ENCODE peak calls at places on chromosomes 13 and 19, in seven cellular contexts. H is IMR-90, S is H1, C is mesendoderm, Q is neuronal stem cell, X is H9, P is mesenchymal stem cell. T is an unnamed sample.

GRCh38 chr13:50617134-50617721 is 226.3 kb downstream of the DLEU7 start:
- DNase-seq in H (peak; percentile 41), S (no peak), C (no peak), Q (no peak), X (no peak), P (peak; percentile 29), T (no peak)

GRCh38 chr19:42208612-42209011 is 8.9 kb downstream of the DEDD2 start:
- DNase-seq in H (no peak), S (no peak), C (no peak), Q (no peak), X (no peak), P (no peak), T (no peak)

GRCh38 chr19:6213696-6214585 is 65.8 kb downstream of the MLLT1 start:
- DNase-seq in H (no peak), S (no peak), C (no peak), Q (no peak), X (no peak), P (no peak), T (no peak)

GRCh38 chr13:99383511-99383921 is 76.3 kb upstream of the GPR183 start:
- DNase-seq in H (no peak), S (peak; percentile 43), C (no peak), Q (no peak), X (peak; percentile 31), P (no peak), T (no peak)

GRCh38 chr19:16371540-16371986 is 46.9 kb downstream of the KLF2 start:
- DNase-seq in H (no peak), S (no peak), C (no peak), Q (no peak), X (no peak), P (no peak), T (no peak)

GRCh38 chr13:45474584-45475454 is 10.1 kb downstream of the COG3 start:
- DNase-seq in H (no peak), S (no peak), C (no peak), Q (no peak), X (no peak), P (no peak), T (no peak)

GRCh38 chr13:39779337-39780270 is 124.1 kb downstream of the COG6 start:
- DNase-seq in H (peak; percentile 36), S (no peak), C (no peak), Q (no peak), X (no peak), P (peak; percentile 48), T (no peak)

GRCh38 chr13:76148374-76148773 is 512.2 kb downstream of the LMO7 start:
- DNase-seq in H (no peak), S (no peak), C (no peak), Q (no peak), X (no peak), P (no peak), T (no peak)

GRCh38 chr19:38597075-38597474 is 20.7 kb downstream of the MAP4K1 start:
- DNase-seq in H (no peak), S (peak; percentile 63), C (no peak), Q (no peak), X (no peak), P (no peak), T (no peak)

GRCh38 chr19:38229585-38230073 is 5.6 kb upstream of the DPF1 start:
- DNase-seq in H (peak; percentile 91), S (peak; percentile 85), C (peak; percentile 51), Q (peak; percentile 75), X (peak; percentile 79), P (peak; percentile 83), T (peak; percentile 18)

GRCh38 chr19:1161716-1162115 is 12.4 kb downstream of the SBNO2 start:
- DNase-seq in H (peak; percentile 32), S (no peak), C (no peak), Q (no peak), X (no peak), P (no peak), T (peak; percentile 95)

DNA sequence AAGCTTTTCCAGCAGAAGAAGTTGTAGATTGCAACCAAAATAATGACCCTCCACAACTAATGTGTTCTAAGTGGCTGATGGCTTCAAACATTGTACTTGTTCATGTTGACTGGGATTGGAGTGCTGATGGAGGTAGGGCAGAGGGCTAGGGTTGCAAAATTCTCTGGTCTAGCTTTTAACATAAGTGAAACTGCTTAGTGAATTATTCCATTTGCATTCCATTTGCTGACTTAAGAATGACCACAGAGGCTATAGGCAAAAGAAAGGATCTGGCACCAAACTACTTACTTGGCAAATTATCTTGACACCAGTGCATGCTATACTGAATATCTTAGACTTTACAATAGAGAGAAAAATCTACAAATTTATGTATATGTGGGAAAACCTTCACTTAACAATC is 287.0 kb downstream of the FGF9 start:
- DNase-seq in H (peak; percentile 75), S (no peak), C (no peak), Q (no peak), X (no peak), P (no peak), T (no peak)
- H3K4ac ChIP-seq in H (peak overlapping the region; percentile 16), S (no peak overlapping the region), C (no peak overlapping the region), Q (no peak overlapping the region), X (no peak overlapping the region), P (no peak overlapping the region), T (no peak overlapping the region)

GRCh38 chr19:44367024-44367423 is 10.5 kb upstream of the ZNF112 start:
- DNase-seq in H (no peak), S (no peak), C (no peak), Q (no peak), X (peak; percentile 36), P (no peak), T (no peak)
- H3K4me1 ChIP-seq in H (no peaks in the 10 kb centered on the region), S (no peaks in the 10 kb centered on the region), C (no peaks in the 10 kb centered on the region), Q (no peaks in the 10 kb centered on the region), X (no peaks in the 10 kb centered on the region), P (no peaks in the 10 kb centered on the region), T (no peaks in the 10 kb centered on the region)

DNA sequence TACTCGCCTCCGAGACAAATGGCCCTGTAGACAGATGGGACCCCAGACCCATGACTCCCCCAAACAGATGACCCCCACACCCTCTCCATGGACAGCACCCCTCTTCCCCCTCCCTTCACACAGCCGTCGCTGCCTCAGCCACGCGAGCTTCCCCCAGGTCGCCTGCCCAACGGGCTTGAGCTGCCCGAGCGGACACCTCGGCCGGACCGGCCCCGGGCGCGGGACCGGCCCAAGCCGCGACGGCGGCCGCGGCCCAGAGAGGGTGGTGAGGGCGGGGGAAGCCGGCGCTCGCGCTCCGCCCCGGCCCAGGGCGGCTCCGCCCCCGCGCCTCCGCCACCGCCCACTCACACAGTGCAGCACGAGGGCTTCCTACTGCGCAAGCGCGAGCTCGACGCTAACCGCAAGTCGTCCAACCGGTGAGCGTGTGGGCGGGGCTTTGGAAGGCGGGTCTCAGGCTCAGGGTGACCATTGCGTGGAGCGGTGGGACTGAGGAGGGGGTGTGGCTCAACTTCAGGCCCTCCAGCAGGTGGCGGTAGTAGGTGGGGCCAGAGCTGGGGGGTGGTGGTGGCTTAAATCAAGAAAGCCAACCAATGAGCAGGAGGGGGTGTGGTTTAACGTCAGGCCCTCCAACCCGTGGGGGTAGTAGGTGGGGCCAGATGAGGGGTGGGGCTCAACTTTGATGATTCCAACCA is 6.2 kb upstream of the SHKBP1 start:
- DNase-seq in H (peak; percentile 100), S (peak; percentile 99), C (peak; percentile 100), Q (peak; percentile 99), X (peak; percentile 100), P (peak; percentile 99), T (peak; percentile 100)
- H3K9ac ChIP-seq in H (peak overlapping the region; percentile 84), S (no peak overlapping the region), C (peak overlapping the region; percentile 78), Q (peak overlapping the region; percentile 38), X (no peak overlapping the region), P (peak overlapping the region; percentile 96), T (no peak overlapping the region)

GRCh38 chr19:30355586-30355985 is 16.6 kb upstream of the ZNF536 start:
- DNase-seq in H (no peak), S (no peak), C (no peak), Q (no peak), X (no peak), P (no peak), T (no peak)
- H3K4ac ChIP-seq in H (no peak overlapping the region), S (no peak overlapping the region), C (no peak overlapping the region), Q (no peak overlapping the region), X (no peak overlapping the region), P (no peak overlapping the region), T (no peak overlapping the region)

GRCh38 chr13:97866751-97867150 is 86.7 kb upstream of the IPO5 start:
- DNase-seq in H (no peak), S (peak; percentile 8), C (no peak), Q (no peak), X (no peak), P (no peak), T (peak; percentile 76)
- H3K4me1 ChIP-seq in H (no peaks in the 10 kb centered on the region), S (no peaks in the 10 kb centered on the region), C (no peaks in the 10 kb centered on the region), Q (no peaks in the 10 kb centered on the region), X (no peaks in the 10 kb centered on the region), P (no peaks in the 10 kb centered on the region), T (no peaks in the 10 kb centered on the region)

DNA sequence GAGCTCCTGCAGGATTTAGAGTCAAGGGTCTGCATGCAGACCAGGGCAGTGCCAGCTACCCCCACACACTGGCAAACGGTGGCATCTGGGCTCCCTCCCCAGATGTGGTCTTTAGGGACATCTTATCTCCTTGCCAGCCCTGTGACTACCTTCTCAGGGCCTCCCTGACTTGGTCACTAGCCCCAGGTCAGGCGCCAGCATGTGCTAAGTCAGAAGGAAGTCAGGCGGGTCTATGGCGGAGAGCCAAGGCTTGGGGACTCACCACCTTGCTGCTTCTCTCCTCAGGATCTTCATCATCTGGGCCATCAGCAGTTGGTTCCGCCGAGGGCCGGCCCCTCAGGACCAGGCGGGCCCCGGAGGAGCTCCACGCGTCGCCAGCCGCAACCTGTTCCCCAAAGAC is 17.6 kb downstream of the CLPTM1 start:
- DNase-seq in H (no peak), S (no peak), C (no peak), Q (no peak), X (no peak), P (no peak), T (no peak)
- H3K9ac ChIP-seq in H (no peak overlapping the region), S (no peak overlapping the region), C (no peak overlapping the region), Q (no peak overlapping the region), X (no peak overlapping the region), P (no peak overlapping the region), T (no peak overlapping the region)

GRCh38 chr19:31252476-31252875 is 96.8 kb downstream of the TSHZ3 start:
- DNase-seq in H (no peak), S (no peak), C (no peak), Q (no peak), X (no peak), P (no peak), T (no peak)

GRCh38 chr19:31253816-31254551 is 95.3 kb downstream of the TSHZ3 start:
- DNase-seq in H (peak; percentile 47), S (no peak), C (peak; percentile 3), Q (no peak), X (no peak), P (no peak), T (peak; percentile 79)

GRCh38 chr19:31254611-31255010 is 94.6 kb downstream of the TSHZ3 start:
- DNase-seq in H (no peak), S (no peak), C (no peak), Q (no peak), X (no peak), P (no peak), T (peak; percentile 33)

GRCh38 chr19:31249217-31249616 is 100.0 kb downstream of the TSHZ3 start:
- DNase-seq in H (no peak), S (no peak), C (no peak), Q (no peak), X (no peak), P (no peak), T (no peak)
- H3K4ac ChIP-seq in H (no peak overlapping the region), S (no peak overlapping the region), C (no peak overlapping the region), Q (no peak overlapping the region), X (no peak overlapping the region), P (no peak overlapping the region), T (no peak overlapping the region)

GRCh38 chr13:43005460-43006236 is 13.6 kb upstream of the EPSTI1 start:
- DNase-seq in H (peak; percentile 32), S (no peak), C (no peak), Q (no peak), X (no peak), P (no peak), T (no peak)
- H3K4me1 ChIP-seq in H (peaks cover 21% of the 10 kb centered on the region), S (no peaks in the 10 kb centered on the region), C (no peaks in the 10 kb centered on the region), Q (peaks cover 5% of the 10 kb centered on the region), X (no peaks in the 10 kb centered on the region), P (peaks cover 3% of the 10 kb centered on the region), T (peaks cover 13% of the 10 kb centered on the region)